ENCODE peak calls at places on chromosomes 4 and X, in seven cellular contexts. T is M059J; R is RPMI8226; G is T-cell; L is prostate gland; D is stimulated activated CD8-positive, alpha-beta memory T cell treated with anti-CD3 and anti-CD28 coated beads, Interleukin-15, amount 100 ng/mL, for 24 hours; F is GM12865. C is an unnamed sample.

GRCh38 chr4:141654098-141654497 is 17.7 kb downstream of the IL15 start:
- DNase-seq in T (peak; percentile 53), R (no peak), G (no peak), L (no peak), D (no peak), F (no peak), C (no peak)

GRCh38 chr4:47891928-47892327 is 22.5 kb downstream of the NFXL1 start:
- DNase-seq in T (no peak), R (no peak), G (no peak), L (no peak), D (no peak), F (no peak), C (no peak)

GRCh38 chrX:79601336-79602131 is 234.4 kb upstream of the ITM2A start:
- DNase-seq in T (no peak), R (no peak), G (no peak), L (no peak), D (no peak), F (no peak), C (no peak)

GRCh38 chr4:61202100-61202637 is 2.0 kb downstream of the ADGRL3 start:
- DNase-seq in T (no peak), R (no peak), G (no peak), L (no peak), D (no peak), F (no peak), C (no peak)

GRCh38 chrX:155112171-155112570 is 40.9 kb downstream of the BRCC3 start:
- DNase-seq in T (peak; percentile 3), R (no peak), G (no peak), L (no peak), D (no peak), F (no peak), C (no peak)

GRCh38 chr4:38377195-38377594 is 286.8 kb upstream of the KLF3 start:
- DNase-seq in T (peak; percentile 20), R (no peak), G (no peak), L (no peak), D (no peak), F (no peak), C (no peak)

GRCh38 chr4:77052352-77052751 is 23.4 kb downstream of the CCNI start:
- DNase-seq in T (peak; percentile 46), R (peak; percentile 44), G (peak; percentile 61), L (no peak), D (peak; percentile 21), F (peak; percentile 62), C (peak; percentile 26)

GRCh38 chrX:107677909-107678308 is 49.6 kb downstream of the PRPS1 start:
- DNase-seq in T (no peak), R (no peak), G (no peak), L (no peak), D (no peak), F (no peak), C (no peak)

GRCh38 chr4:54213001-54213400 is 16.1 kb upstream of the PDGFRA start:
- DNase-seq in T (no peak), R (no peak), G (no peak), L (no peak), D (no peak), F (no peak), C (no peak)

GRCh38 chrX:109954955-109955354 is 48.0 kb upstream of the TMEM164 start:
- DNase-seq in T (peak; percentile 39), R (no peak), G (no peak), L (no peak), D (no peak), F (no peak), C (no peak)

GRCh38 chr4:110049951-110050925 is 137.6 kb downstream of the EGF start:
- DNase-seq in T (peak; percentile 46), R (peak; percentile 31), G (peak; percentile 57), L (peak; percentile 20), D (no peak), F (peak; percentile 71), C (no peak)

C was measured in KG1.